ENCODE peak calls at places on chromosomes 13 and 19, in four cellular contexts. I is PC-3, G is GM23338, T is SK-N-SH. A is an unnamed sample. For H3K9me2, the result is how much of the 10 kb centered on the place peaks cover.

GRCh38 chr19:11798391-11799296 is at the start of gene ZNF491:
- DNase-seq in I (peak), G (peak), T (peak), A (peak)

GRCh38 chr13:33728271-33729037 is 89.5 kb upstream of the RFC3 start:
- DNase-seq in I (peak), G (no peak), T (no peak), A (peak)

GRCh38 chr19:45972081-45972943 is 1.4 kb downstream of the NOVA2 start:
- DNase-seq in I (no peak), G (no peak), T (peak), A (no peak)

GRCh38 chr13:72163671-72164070 is 296.7 kb upstream of the DACH1 start:
- DNase-seq in I (peak), G (peak), T (no peak), A (no peak)

GRCh38 chr19:51125421-51126075 is 842 bp downstream of the SIGLEC9 start:
- DNase-seq in I (no peak), G (no peak), T (no peak), A (no peak)

GRCh38 chr19:46786236-46787039 is 2.0 kb downstream of the SLC1A5 start:
- DNase-seq in I (peak), G (peak), T (peak), A (peak)

GRCh38 chr13:105679832-105680231 is 855.6 kb downstream of the EFNB2 start:
- DNase-seq in I (peak), G (no peak), T (no peak), A (no peak)

GRCh38 chr13:38415233-38415632 is 65.6 kb downstream of the UFM1 start:
- DNase-seq in I (no peak), G (no peak), T (no peak), A (peak)

GRCh38 chr19:46218160-46218559 is 11.4 kb upstream of the IGFL1 start:
- DNase-seq in I (peak), G (peak), T (no peak), A (peak)

GRCh38 chr13:79522583-79522982 is 41.6 kb downstream of the NDFIP2 start:
- DNase-seq in I (peak), G (no peak), T (no peak), A (no peak)

GRCh38 chr13:107906131-107906530 is 309.2 kb downstream of the LIG4 start:
- DNase-seq in I (no peak), G (no peak), T (no peak), A (no peak)

GRCh38 chr13:25169951-25170553 is 2.0 kb downstream of the AMER2 start:
- DNase-seq in I (no peak), G (no peak), T (peak), A (no peak)

GRCh38 chr19:58021541-58022282 is 12.1 kb upstream of the ZSCAN1 start:
- DNase-seq in I (no peak), G (peak), T (peak), A (no peak)

GRCh38 chr13:106714271-106714670 is 146.3 kb upstream of the ARGLU1 start:
- DNase-seq in I (no peak), G (no peak), T (no peak), A (no peak)

GRCh38 chr19:8255426-8256125 is 46.4 kb downstream of the CERS4 start:
- DNase-seq in I (no peak), G (no peak), T (no peak), A (no peak)

GRCh38 chr13:81480634-81481033 is 1139.7 kb upstream of the SPRY2 start:
- DNase-seq in I (peak), G (no peak), T (no peak), A (no peak)

GRCh38 chr13:73702419-73703071 is 431.7 kb downstream of the KLF12 start:
- DNase-seq in I (peak), G (peak), T (no peak), A (peak)

GRCh38 chr13:71051573-71051972 is 815.4 kb downstream of the DACH1 start:
- DNase-seq in I (no peak), G (no peak), T (no peak), A (no peak)

GRCh38 chr19:46813570-46814358 is 25.4 kb upstream of the SLC1A5 start:
- DNase-seq in I (peak), G (no peak), T (no peak), A (no peak)

GRCh38 chr19:35963514-35963913 is 27.3 kb downstream of the LRFN3 start:
- DNase-seq in I (peak), G (peak), T (no peak), A (no peak)

GRCh38 chr19:33683881-33684549 is 62.3 kb downstream of the CHST8 start:
- DNase-seq in I (peak), G (peak), T (no peak), A (no peak)

GRCh38 chr13:26019881-26020535 is 31.8 kb downstream of the SHISA2 start:
- DNase-seq in I (peak), G (no peak), T (no peak), A (no peak)

GRCh38 chr19:32830231-32831014 is 39.1 kb downstream of the SLC7A9 start:
- DNase-seq in I (peak), G (no peak), T (no peak), A (no peak)

GRCh38 chr13:46288570-46289259 is 77.0 kb downstream of the LRRC63 start:
- DNase-seq in I (peak), G (peak), T (peak), A (peak)

GRCh38 chr19:34692541-34692940 is 15.1 kb downstream of the ZNF302 start:
- DNase-seq in I (peak), G (no peak), T (no peak), A (no peak)

DNA sequence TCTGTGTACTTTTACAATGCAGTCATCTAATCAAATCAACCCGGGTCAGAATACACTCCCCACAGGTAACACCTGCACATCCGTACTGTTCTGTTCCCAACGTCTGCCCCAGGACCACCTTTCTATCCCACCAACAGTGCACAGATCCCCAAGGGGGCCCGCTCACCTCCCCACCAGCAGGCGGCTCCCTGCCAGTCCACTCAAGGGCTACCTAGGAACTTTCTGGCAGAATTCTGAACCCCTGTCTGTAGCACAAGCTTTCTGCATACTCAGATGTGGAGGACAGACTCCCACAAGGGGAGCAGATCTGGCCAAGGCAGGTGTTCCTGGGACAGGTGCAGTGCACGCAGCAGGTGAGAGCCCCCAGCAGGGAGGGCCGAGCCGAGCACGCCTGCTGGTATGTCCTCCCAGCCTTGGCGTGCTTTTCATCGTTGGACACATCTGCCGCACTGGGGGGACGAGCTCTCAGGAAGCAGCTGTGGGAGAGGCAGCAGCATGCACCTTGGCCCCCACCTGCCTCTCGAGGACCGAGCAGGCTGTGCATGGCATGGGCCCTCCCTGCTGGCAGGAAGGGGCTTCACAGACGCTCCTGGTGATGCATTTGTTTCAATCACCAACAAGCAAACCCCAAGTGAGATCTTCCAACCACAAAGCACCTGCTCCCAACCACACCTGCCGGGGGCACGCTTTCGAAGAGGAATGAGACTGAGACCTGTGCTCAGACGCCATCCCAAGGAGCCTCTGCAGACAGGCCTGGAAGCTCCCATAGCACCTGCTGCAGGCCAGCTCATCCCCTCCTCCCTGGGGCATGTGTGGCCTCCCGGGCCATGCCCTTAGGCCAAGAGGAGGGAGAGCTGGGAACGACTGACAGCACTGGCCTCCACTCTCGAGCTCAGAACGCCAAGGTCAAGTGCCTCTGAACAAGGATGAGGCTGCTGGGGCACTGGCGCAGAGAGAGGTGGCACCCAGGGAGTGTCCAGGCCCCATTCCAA is 35.9 kb downstream of the RAB20 start:
- DNase-seq in I (no peak), G (no peak), T (no peak), A (peak)
- TF ChIP-seq EZH2phosphoT487 in I (no peak), G (no peak), T (no peak), A (no peak)

DNA sequence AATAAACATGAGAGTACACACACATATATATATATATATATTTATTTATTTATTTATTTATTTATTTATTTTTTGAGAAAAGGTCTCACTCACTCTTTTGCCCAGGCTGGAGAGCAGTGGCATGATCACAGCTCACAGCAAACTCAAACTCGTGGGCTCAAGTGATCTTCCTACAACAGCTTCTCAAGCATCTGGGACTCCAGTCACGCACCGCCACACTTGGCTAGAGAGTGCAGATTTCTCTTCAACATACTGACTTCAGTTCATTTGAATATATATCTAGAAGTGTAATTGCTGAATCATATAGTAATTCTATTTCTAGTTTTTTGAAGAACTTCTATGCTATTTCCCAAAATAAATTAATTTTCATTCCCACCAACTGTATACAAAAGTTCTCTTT is 1711.8 kb downstream of the SLITRK5 start:
- DNase-seq in I (no peak), G (no peak), T (no peak), A (no peak)
- H3K9me2 ChIP-seq in I (under half), G (under half), T (under half), A (under half)

DNA sequence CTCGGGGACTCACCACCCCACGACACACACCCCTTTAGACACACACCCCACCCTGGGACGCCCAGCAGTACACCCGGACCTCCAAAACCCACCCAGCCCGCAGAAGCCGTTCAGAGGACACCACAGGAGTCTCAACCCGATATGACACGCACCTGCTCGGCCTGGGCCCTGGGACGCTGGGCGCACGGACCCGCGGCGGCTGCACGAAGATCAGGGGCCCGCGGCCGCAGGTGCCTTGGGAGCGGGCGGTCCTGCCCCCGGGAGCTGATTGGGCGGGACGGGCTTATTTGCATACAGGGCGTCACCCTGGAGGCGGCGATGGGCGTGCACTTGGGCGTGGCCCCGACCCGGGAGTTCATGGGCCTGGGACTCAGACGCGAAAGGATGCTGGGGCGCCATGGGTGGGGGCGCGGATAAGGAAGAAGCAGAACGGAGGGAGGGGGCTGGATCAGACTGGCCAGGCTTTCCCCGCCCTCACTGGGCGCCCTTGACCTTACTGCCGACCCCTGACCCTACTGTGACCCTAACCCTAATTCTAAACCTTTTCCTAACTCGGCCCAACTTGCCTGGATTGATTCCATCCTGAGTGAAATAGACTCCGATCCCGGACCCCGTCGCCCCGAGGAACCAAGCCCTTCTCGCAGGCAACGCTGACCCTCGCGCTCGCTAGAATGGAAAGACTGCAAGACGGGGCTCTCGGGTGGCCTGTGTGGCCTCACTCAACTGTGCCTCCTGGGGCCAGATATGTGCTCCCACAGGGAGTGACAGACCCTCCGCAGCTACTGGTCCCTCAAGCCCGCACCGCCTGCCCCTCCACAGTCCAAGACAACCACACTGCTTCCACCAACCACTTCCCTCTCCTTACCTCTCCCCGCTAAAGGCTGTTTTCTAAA is at the start of gene MEF2B:
- DNase-seq in I (peak), G (peak), T (peak), A (peak)
- TF ChIP-seq EZH2phosphoT487 in I (no peak), G (no peak), T (no peak), A (no peak)

GRCh38 chr13:91211548-91211947 is 135.9 kb upstream of the MIR17HG start:
- DNase-seq in I (no peak), G (no peak), T (no peak), A (no peak)

GRCh38 chr13:91216928-91217700 is 130.4 kb upstream of the MIR17HG start:
- DNase-seq in I (peak), G (peak), T (no peak), A (no peak)

GRCh38 chr13:91207261-91207660 is 140.2 kb upstream of the MIR17HG start:
- DNase-seq in I (no peak), G (no peak), T (no peak), A (no peak)

DNA sequence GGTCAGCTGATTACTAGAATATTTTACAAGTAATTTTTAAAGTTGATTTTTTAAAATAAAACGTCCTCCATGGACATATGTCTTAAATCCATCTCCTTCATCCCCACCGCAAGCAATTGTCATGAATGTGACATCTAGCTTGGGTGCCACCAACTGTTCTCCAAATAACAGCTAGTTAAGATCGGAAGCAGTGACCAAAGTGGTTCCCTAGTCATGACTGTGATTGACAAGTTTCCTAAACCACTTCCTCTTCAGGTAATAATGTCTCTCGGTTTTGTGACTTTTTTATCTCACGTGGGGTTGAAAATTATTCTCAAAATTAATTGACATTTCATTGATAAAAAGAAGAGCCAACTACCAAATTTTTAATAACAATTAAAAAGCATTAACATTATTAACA is 135.3 kb upstream of the MIR17HG start:
- DNase-seq in I (no peak), G (no peak), T (no peak), A (no peak)
- H3K9me2 ChIP-seq in I (under half), G (under half), T (under half), A (under half)

GRCh38 chr19:56301152-56301551 is 13.5 kb downstream of the ZSCAN5A start:
- DNase-seq in I (peak), G (peak), T (no peak), A (no peak)
- TF ChIP-seq EZH2phosphoT487 in I (no peak), G (no peak), T (no peak), A (no peak)

GRCh38 chr19:43229315-43229714 is 23.9 kb upstream of the PSG4 start:
- DNase-seq in I (peak), G (peak), T (no peak), A (peak)
- H3K9me2 ChIP-seq in I (under half), G (under half), T (under half), A (under half)